ENCODE peak calls at places on chromosomes 2 and 18, in eight cellular contexts. K is fibroblast of mammary gland; R is AG09319; L is stimulated activated naive B cell treated with anti-CD40 and anti-IgM and Interleukin-4, amounts not matched to agents 10 μg/mL and 1 μg/mL and 100 μg/mL, for 72 hours; V is DMS153; B is tibial nerve; O is WTC11; W is mucosa of descending colon. Y is an unnamed sample.

GRCh38 chr18:5296706-5297320 is 1.3 kb upstream of the ZBTB14 start:
- DNase-seq in K (peak), R (peak), L (peak), V (peak), B (peak), O (peak), W (peak), Y (peak)

GRCh38 chr2:86185517-86186212 is 9.6 kb downstream of the IMMT start:
- DNase-seq in K (no peak), R (no peak), L (no peak), V (no peak), B (no peak), O (no peak), W (no peak), Y (no peak)

GRCh38 chr18:76364282-76365259 is 130.5 kb downstream of the ZNF516 start:
- DNase-seq in K (no peak), R (no peak), L (no peak), V (no peak), B (no peak), O (no peak), W (no peak), Y (no peak)

GRCh38 chr2:217934321-217935131 is 68.3 kb downstream of the TNS1 start:
- DNase-seq in K (peak), R (peak), L (no peak), V (no peak), B (peak), O (no peak), W (peak), Y (no peak)

GRCh38 chr2:45067859-45068642 is 58.8 kb upstream of the SIX2 start:
- DNase-seq in K (peak), R (peak), L (no peak), V (no peak), B (no peak), O (no peak), W (no peak), Y (no peak)

GRCh38 chr2:99771691-99772333 is 282.0 kb upstream of the REV1 start:
- DNase-seq in K (no peak), R (no peak), L (no peak), V (no peak), B (no peak), O (no peak), W (no peak), Y (no peak)

GRCh38 chr2:85799215-85799956 is 45.6 kb downstream of the ATOH8 start:
- DNase-seq in K (no peak), R (no peak), L (no peak), V (peak), B (no peak), O (no peak), W (no peak), Y (no peak)

GRCh38 chr2:208192611-208193248 is 2.9 kb upstream of the C2orf80 start:
- DNase-seq in K (no peak), R (no peak), L (no peak), V (no peak), B (no peak), O (no peak), W (no peak), Y (no peak)

GRCh38 chr2:125310671-125311364 is 1285.7 kb downstream of the CNTNAP5 start:
- DNase-seq in K (no peak), R (no peak), L (no peak), V (no peak), B (no peak), O (no peak), W (no peak), Y (no peak)

GRCh38 chr2:40363631-40364030 is 88.3 kb downstream of the SLC8A1 start:
- DNase-seq in K (peak), R (no peak), L (no peak), V (no peak), B (no peak), O (no peak), W (no peak), Y (no peak)

GRCh38 chr2:10433948-10434884 is 13.9 kb downstream of the ODC1 start:
- DNase-seq in K (no peak), R (no peak), L (no peak), V (no peak), B (no peak), O (no peak), W (peak), Y (no peak)

GRCh38 chr18:25830787-25831186 is 259.6 kb downstream of the SS18 start:
- DNase-seq in K (peak), R (peak), L (no peak), V (no peak), B (peak), O (no peak), W (no peak), Y (no peak)

GRCh38 chr2:1968988-1969700 is 224.8 kb upstream of the PXDN start:
- DNase-seq in K (no peak), R (no peak), L (no peak), V (no peak), B (no peak), O (no peak), W (no peak), Y (no peak)

GRCh38 chr2:208134928-208135586 is 5.4 kb upstream of the CRYGC start:
- DNase-seq in K (no peak), R (no peak), L (no peak), V (no peak), B (no peak), O (no peak), W (no peak), Y (no peak)

GRCh38 chr2:189267925-189268579 is 88.5 kb upstream of the COL5A2 start:
- DNase-seq in K (peak), R (no peak), L (no peak), V (no peak), B (no peak), O (no peak), W (no peak), Y (no peak)

GRCh38 chr2:239669899-239670460 is 269.2 kb upstream of the HDAC4 start:
- DNase-seq in K (no peak), R (no peak), L (no peak), V (no peak), B (no peak), O (no peak), W (no peak), Y (no peak)

GRCh38 chr2:7375901-7376300 is 458.7 kb downstream of the RNF144A start:
- DNase-seq in K (no peak), R (no peak), L (no peak), V (no peak), B (no peak), O (no peak), W (no peak), Y (no peak)

GRCh38 chr2:237747189-237747588 is 51.4 kb upstream of the RBM44 start:
- DNase-seq in K (no peak), R (no peak), L (no peak), V (no peak), B (no peak), O (no peak), W (no peak), Y (no peak)

GRCh38 chr2:240478346-240479110 is 43.1 kb downstream of the GPC1 start:
- DNase-seq in K (no peak), R (no peak), L (no peak), V (no peak), B (no peak), O (peak), W (no peak), Y (no peak)

GRCh38 chr2:120105360-120105759 is 92.5 kb downstream of the EPB41L5 start:
- DNase-seq in K (no peak), R (no peak), L (no peak), V (no peak), B (no peak), O (no peak), W (no peak), Y (no peak)

GRCh38 chr2:26185304-26185928 is 12.5 kb downstream of the GAREM2 start:
- DNase-seq in K (no peak), R (no peak), L (no peak), V (no peak), B (no peak), O (no peak), W (no peak), Y (no peak)

Y was measured in T-helper 17 cell.